ENCODE peak calls at places on chromosomes 6 and 20, in five cellular contexts. G is GM03348; Q is GM04503; A is CD4-positive, CD25-positive, alpha-beta regulatory T cell; V is type B pancreatic cell. C is an unnamed sample.

GRCh38 chr20:21569586-21569985 is 55.7 kb upstream of the NKX2-2 start:
- DNase-seq in G (no peak), Q (no peak), A (no peak), V (no peak), C (no peak)

GRCh38 chr6:105872244-105872643 is 213.9 kb upstream of the PRDM1 start:
- DNase-seq in G (no peak), Q (no peak), A (no peak), V (no peak), C (no peak)

GRCh38 chr6:133551847-133552331 is 310.7 kb downstream of the EYA4 start:
- DNase-seq in G (peak), Q (peak), A (no peak), V (no peak), C (peak)

GRCh38 chr6:3646616-3647362 is 104.7 kb downstream of the PXDC1 start:
- DNase-seq in G (no peak), Q (no peak), A (no peak), V (no peak), C (peak)

GRCh38 chr6:120468486-120468885 is 865.8 kb downstream of the TBC1D32 start:
- DNase-seq in G (no peak), Q (no peak), A (no peak), V (no peak), C (no peak)

GRCh38 chr20:64230461-64231145 is 24.9 kb upstream of the PCMTD2 start:
- DNase-seq in G (no peak), Q (no peak), A (no peak), V (no peak), C (no peak)

GRCh38 chr6:101125380-101125971 is 244.3 kb upstream of the ASCC3 start:
- DNase-seq in G (no peak), Q (no peak), A (no peak), V (no peak), C (no peak)

GRCh38 chr6:10310826-10311225 is 104.0 kb downstream of the TFAP2A start:
- DNase-seq in G (no peak), Q (no peak), A (no peak), V (no peak), C (no peak)

GRCh38 chr6:48994811-48995210 is 468.2 kb downstream of the MMUT start:
- DNase-seq in G (no peak), Q (no peak), A (no peak), V (no peak), C (no peak)

GRCh38 chr6:157066781-157067491 is 256.4 kb downstream of the TMEM242 start:
- DNase-seq in G (no peak), Q (no peak), A (no peak), V (no peak), C (no peak)

GRCh38 chr6:22049002-22049401 is 247.8 kb downstream of the PRL start:
- DNase-seq in G (no peak), Q (no peak), A (no peak), V (no peak), C (no peak)

GRCh38 chr6:69116658-69117057 is 481.6 kb downstream of the ADGRB3 start:
- DNase-seq in G (no peak), Q (no peak), A (no peak), V (no peak), C (no peak)